ENCODE peak calls at places on chromosomes 3 and 15, in ten cellular contexts. W is activated CD4-positive, alpha-beta memory T cell treated with anti-CD3 and anti-CD28 coated beads, Interleukin-2, amount 10 ng/mL, durations not matched to agents 7 days and 5 days; O is EL; C is dorsolateral prefrontal cortex; T is stimulated activated CD4-positive, alpha-beta T cell treated with anti-CD3 and anti-CD28 coated beads, Interleukin-12 subunit alpha, Interleukin-12 subunit beta, amount 100 ng/mL, for 4 hours; J is H9; F is left colon; N is NCI-H510A; I is retina; Q is NB4. H is an unnamed sample.
A peak's percentile ranks its signal among the peaks of the same experiment; 100 is the strongest.

GRCh38 chr3:113514265-113514769 is 639 bp downstream of the SPICE1 start:
- DNase-seq in W (no peak), O (no peak), C (no peak), T (no peak), J (no peak), F (no peak), N (no peak), I (no peak), Q (peak; percentile 21), H (no peak)

GRCh38 chr15:52261498-52262242 is 33.9 kb downstream of the MYO5C start:
- DNase-seq in W (peak; percentile 82), O (peak; percentile 83), C (peak; percentile 43), T (peak; percentile 24), J (peak; percentile 96), F (peak; percentile 35), N (no peak), I (peak; percentile 73), Q (peak; percentile 54), H (peak; percentile 68)

GRCh38 chr15:91156175-91156726 is 56.2 kb downstream of the SV2B start:
- DNase-seq in W (no peak), O (no peak), C (no peak), T (no peak), J (no peak), F (no peak), N (no peak), I (no peak), Q (no peak), H (no peak)

GRCh38 chr3:1987983-1988382 is 110.7 kb upstream of the CNTN4 start:
- DNase-seq in W (no peak), O (no peak), C (no peak), T (no peak), J (no peak), F (peak; percentile 38), N (no peak), I (peak; percentile 24), Q (peak; percentile 6), H (no peak)

GRCh38 chr15:92277776-92278175 is 115.9 kb upstream of the ST8SIA2 start:
- DNase-seq in W (no peak), O (peak; percentile 13), C (no peak), T (no peak), J (peak; percentile 34), F (no peak), N (no peak), I (peak; percentile 53), Q (peak; percentile 30), H (no peak)

GRCh38 chr3:30231277-30232141 is 374.9 kb upstream of the TGFBR2 start:
- DNase-seq in W (no peak), O (peak; percentile 64), C (no peak), T (no peak), J (no peak), F (no peak), N (no peak), I (no peak), Q (peak; percentile 30), H (no peak)

GRCh38 chr3:96813134-96813819 is 1.1 kb upstream of the EPHA6 start:
- DNase-seq in W (peak; percentile 71), O (peak; percentile 25), C (peak; percentile 71), T (peak; percentile 41), J (peak; percentile 90), F (peak; percentile 65), N (peak; percentile 52), I (peak; percentile 94), Q (peak; percentile 50), H (peak; percentile 77)

GRCh38 chr15:31327674-31328424 is 1.2 kb downstream of the KLF13 start:
- DNase-seq in W (peak; percentile 80), O (peak; percentile 40), C (no peak), T (peak; percentile 67), J (no peak), F (peak; percentile 84), N (no peak), I (peak; percentile 82), Q (peak; percentile 70), H (peak; percentile 54)

GRCh38 chr15:67201136-67201535 is 53.3 kb downstream of the AAGAB start:
- DNase-seq in W (no peak), O (peak; percentile 36), C (no peak), T (no peak), J (no peak), F (no peak), N (no peak), I (no peak), Q (no peak), H (no peak)

GRCh38 chr15:22949074-22949547 is 31.1 kb downstream of the CYFIP1 start:
- DNase-seq in W (no peak), O (peak; percentile 49), C (no peak), T (no peak), J (peak; percentile 81), F (peak; percentile 39), N (no peak), I (peak; percentile 68), Q (peak; percentile 90), H (no peak)

GRCh38 chr3:15653326-15653725 is 51.8 kb downstream of the BTD start:
- DNase-seq in W (no peak), O (no peak), C (no peak), T (no peak), J (no peak), F (no peak), N (no peak), I (no peak), Q (no peak), H (no peak)

GRCh38 chr3:143119974-143120715 is 574 bp downstream of the CHST2 start:
- DNase-seq in W (peak; percentile 34), O (peak; percentile 33), C (no peak), T (peak; percentile 32), J (peak; percentile 47), F (peak; percentile 39), N (no peak), I (peak; percentile 84), Q (peak; percentile 61), H (no peak)

GRCh38 chr3:115190747-115191146 is 43.7 kb upstream of the ZBTB20 start:
- DNase-seq in W (no peak), O (no peak), C (no peak), T (no peak), J (no peak), F (no peak), N (no peak), I (no peak), Q (no peak), H (no peak)

GRCh38 chr3:173785004-173785403 is 387.5 kb downstream of the NLGN1 start:
- DNase-seq in W (no peak), O (no peak), C (no peak), T (no peak), J (peak; percentile 33), F (peak; percentile 2), N (no peak), I (no peak), Q (no peak), H (no peak)

GRCh38 chr3:113485161-113485609 is 29.8 kb downstream of the SPICE1 start:
- DNase-seq in W (peak; percentile 26), O (no peak), C (no peak), T (no peak), J (no peak), F (peak; percentile 7), N (no peak), I (no peak), Q (no peak), H (no peak)

GRCh38 chr15:41779662-41780157 is 5.4 kb downstream of the MAPKBP1 start:
- DNase-seq in W (no peak), O (no peak), C (no peak), T (no peak), J (no peak), F (no peak), N (peak; percentile 59), I (no peak), Q (no peak), H (no peak)

GRCh38 chr15:48371550-48371949 is 40.3 kb downstream of the DUT start:
- DNase-seq in W (no peak), O (no peak), C (no peak), T (no peak), J (no peak), F (no peak), N (no peak), I (no peak), Q (no peak), H (no peak)

GRCh38 chr3:45545476-45545875 is 49.1 kb upstream of the LIMD1 start:
- DNase-seq in W (no peak), O (peak; percentile 58), C (peak; percentile 94), T (no peak), J (no peak), F (no peak), N (no peak), I (no peak), Q (peak; percentile 32), H (no peak)

GRCh38 chr3:72567474-72567873 is 280.8 kb downstream of the SHQ1 start:
- DNase-seq in W (no peak), O (no peak), C (no peak), T (no peak), J (no peak), F (no peak), N (no peak), I (no peak), Q (no peak), H (no peak)

GRCh38 chr3:175208316-175208715 is 349.2 kb downstream of the NAALADL2 start:
- DNase-seq in W (no peak), O (peak; percentile 16), C (peak; percentile 35), T (no peak), J (no peak), F (no peak), N (no peak), I (no peak), Q (no peak), H (peak; percentile 17)

GRCh38 chr3:16177962-16178627 is 3.6 kb downstream of the GALNT15 start:
- DNase-seq in W (peak; percentile 63), O (peak; percentile 82), C (peak; percentile 85), T (peak; percentile 64), J (peak; percentile 89), F (peak; percentile 82), N (no peak), I (peak; percentile 92), Q (peak; percentile 69), H (peak; percentile 61)

GRCh38 chr3:142224482-142225072 is 808 bp downstream of the GK5 start:
- DNase-seq in W (no peak), O (no peak), C (no peak), T (no peak), J (no peak), F (no peak), N (no peak), I (no peak), Q (no peak), H (no peak)

GRCh38 chr3:196135693-196136639 is 54.1 kb upstream of the TFRC start:
- DNase-seq in W (no peak), O (peak; percentile 33), C (no peak), T (no peak), J (no peak), F (no peak), N (no peak), I (no peak), Q (no peak), H (peak; percentile 72)

GRCh38 chr3:23324745-23325144 is 121.6 kb downstream of the UBE2E2 start:
- DNase-seq in W (no peak), O (peak; percentile 69), C (no peak), T (no peak), J (no peak), F (no peak), N (no peak), I (no peak), Q (peak; percentile 26), H (no peak)

GRCh38 chr3:66200147-66200546 is 20.7 kb upstream of the SLC25A26 start:
- DNase-seq in W (no peak), O (no peak), C (no peak), T (no peak), J (peak; percentile 36), F (no peak), N (no peak), I (no peak), Q (no peak), H (no peak)

GRCh38 chr15:59686389-59686788 is 2.7 kb downstream of the BNIP2 start:
- DNase-seq in W (no peak), O (no peak), C (no peak), T (no peak), J (no peak), F (no peak), N (no peak), I (no peak), Q (peak; percentile 83), H (no peak)

GRCh38 chr15:73700041-73700842 is 16.1 kb downstream of the CD276 start:
- DNase-seq in W (peak; percentile 84), O (peak; percentile 75), C (peak; percentile 74), T (peak; percentile 67), J (peak; percentile 67), F (peak; percentile 86), N (peak; percentile 28), I (peak; percentile 77), Q (peak; percentile 84), H (peak; percentile 84)

GRCh38 chr3:16849240-16849639 is 35.5 kb upstream of the PLCL2 start:
- DNase-seq in W (peak; percentile 79), O (no peak), C (peak; percentile 52), T (peak; percentile 52), J (no peak), F (peak; percentile 89), N (peak; percentile 53), I (no peak), Q (peak; percentile 30), H (no peak)